ENCODE peak calls at places on chromosomes 3 and 15, in four cellular contexts. A is stimulated activated effector memory CD8-positive, alpha-beta T cell treated with anti-CD3 and anti-CD28 coated beads, Interleukin-12 subunit alpha, Interleukin-12 subunit beta, amount 100 ng/mL, for 72 hours; G is activated CD4-positive, alpha-beta T cell treated with anti-CD3 and anti-CD28 coated beads, Interleukin-2, amount 10 ng/mL, durations not matched to agents 24 days and 14 days; S is T-helper 9 cell. I is an unnamed sample.

GRCh38 chr15:73982251-73982962 is 9.7 kb downstream of the STOML1 start:
- DNase-seq in A (no peak), G (peak; percentile 78), S (no peak), I (no peak)

GRCh38 chr15:74541494-74542191 is 623 bp downstream of the ARID3B start:
- DNase-seq in A (peak; percentile 42), G (peak; percentile 90), S (peak; percentile 39), I (peak; percentile 14)

GRCh38 chr3:40504636-40505430 is 1.0 kb upstream of the ZNF620 start:
- DNase-seq in A (no peak), G (no peak), S (no peak), I (no peak)

GRCh38 chr3:114452176-114452744 is 158.4 kb downstream of the TIGIT start:
- DNase-seq in A (no peak), G (no peak), S (no peak), I (no peak)

GRCh38 chr15:64536244-64536836 is 76.0 kb downstream of the ZNF609 start:
- DNase-seq in A (no peak), G (peak; percentile 64), S (no peak), I (no peak)

GRCh38 chr15:88238618-88239430 is 17.7 kb downstream of the NTRK3 start:
- DNase-seq in A (no peak), G (no peak), S (no peak), I (no peak)

GRCh38 chr3:185764168-185764988 is 60.5 kb downstream of the IGF2BP2 start:
- DNase-seq in A (no peak), G (no peak), S (no peak), I (no peak)

GRCh38 chr15:40162552-40162951 is 1.7 kb downstream of the BUB1B start:
- DNase-seq in A (no peak), G (no peak), S (no peak), I (no peak)

GRCh38 chr3:156681003-156681402 is 6.6 kb downstream of the TIPARP start:
- DNase-seq in A (no peak), G (no peak), S (no peak), I (no peak)